ENCODE peak calls at places on chromosomes 16 and 17, in seven cellular contexts. Q is HFF-Myc, C is foreskin fibroblast, J is B cell, Y is A549, I is MCF 10A, X is H1. N is an unnamed sample.

GRCh38 chr16:85369741-85370528 is 243.2 kb upstream of the GSE1 start:
- DNase-seq in Q (no peak), C (peak), J (peak), Y (peak), I (peak), X (no peak), N (no peak)

GRCh38 chr16:50302472-50303005 is 36.2 kb downstream of the ADCY7 start:
- DNase-seq in Q (no peak), C (no peak), J (no peak), Y (no peak), I (no peak), X (no peak), N (no peak)

GRCh38 chr16:73527191-73527590 is 479.3 kb upstream of the ZFHX3 start:
- DNase-seq in Q (no peak), C (no peak), J (no peak), Y (peak), I (peak), X (no peak), N (no peak)

GRCh38 chr17:69246726-69247375 is 18.2 kb upstream of the ABCA10 start:
- DNase-seq in Q (peak), C (peak), J (no peak), Y (peak), I (peak), X (no peak), N (peak)

GRCh38 chr16:85234310-85235235 is 122.3 kb upstream of the CIBAR2 start:
- DNase-seq in Q (peak), C (peak), J (no peak), Y (peak), I (no peak), X (peak), N (no peak)

GRCh38 chr17:57311281-57312216 is 55.2 kb downstream of the MSI2 start:
- DNase-seq in Q (no peak), C (no peak), J (no peak), Y (no peak), I (peak), X (no peak), N (peak)

GRCh38 chr17:58577696-58578095 is 63.3 kb upstream of the MTMR4 start:
- DNase-seq in Q (peak), C (peak), J (peak), Y (peak), I (peak), X (no peak), N (no peak)

GRCh38 chr17:58358408-58359172 is 6.6 kb upstream of the SUPT4H1 start:
- DNase-seq in Q (no peak), C (no peak), J (no peak), Y (no peak), I (no peak), X (no peak), N (no peak)

GRCh38 chr17:78214016-78214705 is at the start of gene BIRC5:
- DNase-seq in Q (peak), C (peak), J (peak), Y (peak), I (peak), X (peak), N (no peak)

GRCh38 chr16:57720142-57720575 is 15.4 kb upstream of the KATNB1 start:
- DNase-seq in Q (peak), C (peak), J (no peak), Y (peak), I (peak), X (no peak), N (peak)

GRCh38 chr17:76408037-76408849 is 23.8 kb downstream of the SPHK1 start:
- DNase-seq in Q (no peak), C (peak), J (peak), Y (peak), I (peak), X (no peak), N (peak)

GRCh38 chr16:1466968-1467521 is 7.8 kb downstream of the CLCN7 start:
- DNase-seq in Q (no peak), C (peak), J (no peak), Y (peak), I (peak), X (no peak), N (no peak)

GRCh38 chr17:77375108-77375507 is 234.3 kb downstream of the SEC14L1 start:
- DNase-seq in Q (no peak), C (no peak), J (no peak), Y (no peak), I (no peak), X (no peak), N (no peak)

GRCh38 chr17:76982408-76983074 is 114.3 kb downstream of the MGAT5B start:
- DNase-seq in Q (no peak), C (no peak), J (no peak), Y (no peak), I (no peak), X (no peak), N (no peak)

GRCh38 chr16:58418601-58419000 is 26.3 kb downstream of the GINS3 start:
- DNase-seq in Q (no peak), C (peak), J (no peak), Y (no peak), I (peak), X (no peak), N (no peak)

GRCh38 chr16:73047221-73047535 is 750 bp downstream of the ZFHX3 start:
- DNase-seq in Q (no peak), C (peak), J (no peak), Y (no peak), I (no peak), X (no peak), N (no peak)

GRCh38 chr16:11977206-11978041 is 890 bp downstream of the SNX29 start:
- DNase-seq in Q (no peak), C (peak), J (no peak), Y (peak), I (peak), X (no peak), N (peak)

GRCh38 chr17:2900842-2901241 is 104.6 kb downstream of the RAP1GAP2 start:
- DNase-seq in Q (no peak), C (no peak), J (no peak), Y (no peak), I (no peak), X (no peak), N (no peak)

GRCh38 chr17:2899911-2900310 is 103.7 kb downstream of the RAP1GAP2 start:
- DNase-seq in Q (no peak), C (no peak), J (no peak), Y (no peak), I (no peak), X (no peak), N (no peak)

GRCh38 chr17:2902546-2902945 is 106.3 kb downstream of the RAP1GAP2 start:
- DNase-seq in Q (no peak), C (no peak), J (no peak), Y (no peak), I (no peak), X (no peak), N (no peak)

GRCh38 chr17:2903193-2903974 is 107.1 kb downstream of the RAP1GAP2 start:
- DNase-seq in Q (no peak), C (no peak), J (no peak), Y (no peak), I (no peak), X (no peak), N (no peak)

DNA sequence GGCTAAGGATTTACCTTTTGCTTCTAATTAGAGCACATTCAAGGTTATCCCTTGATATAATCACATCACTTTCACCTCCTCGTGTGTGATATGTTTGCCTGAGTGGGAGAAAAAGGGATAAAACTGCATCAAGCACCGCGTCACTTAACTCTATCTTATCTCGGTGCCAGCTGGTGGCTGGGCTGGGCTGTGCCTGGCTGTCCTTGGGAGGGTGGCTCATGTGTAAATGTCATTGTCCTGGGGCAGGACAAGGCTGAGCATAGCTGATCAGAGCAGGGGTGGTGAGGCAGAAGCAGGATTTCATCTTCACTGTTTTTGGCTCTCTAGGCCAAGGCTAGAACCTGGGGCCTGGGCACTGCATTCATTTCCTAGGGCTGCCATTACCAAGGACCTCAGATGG is 105.3 kb downstream of the RAP1GAP2 start:
- DNase-seq in Q (no peak), C (no peak), J (no peak), Y (no peak), I (no peak), X (no peak), N (no peak)
- TF ChIP-seq CTCF in Q (no peak), C (no peak), J (no peak), Y (no peak), I (no peak), X (no peak), N (no peak)

GRCh38 chr16:28040039-28040438 is 23.5 kb downstream of the GSG1L start:
- DNase-seq in Q (no peak), C (no peak), J (no peak), Y (no peak), I (no peak), X (no peak), N (no peak)
- TF ChIP-seq CTCF in Q (no peak), C (no peak), J (no peak), Y (no peak), I (no peak), X (no peak), N (no peak)

DNA sequence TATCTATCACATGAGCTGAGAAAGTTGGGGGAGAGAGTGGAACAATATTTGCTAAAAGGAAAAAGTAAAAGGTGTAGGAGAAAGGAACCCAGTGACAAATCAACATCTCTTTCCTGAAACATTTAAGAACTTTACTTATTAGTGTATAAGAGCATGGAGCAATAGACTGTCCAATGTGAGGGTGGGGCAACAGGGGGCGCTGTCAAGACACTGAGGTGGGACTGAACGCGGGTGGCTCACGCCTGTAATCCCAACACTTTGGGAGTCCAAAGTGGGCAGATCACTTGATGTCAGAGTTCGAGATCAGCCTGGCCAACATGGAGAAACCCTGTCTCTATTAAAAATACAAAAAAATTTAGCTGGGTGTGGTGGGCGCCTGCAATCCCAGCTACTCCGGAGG is 21.2 kb downstream of the PCTP start:
- DNase-seq in Q (no peak), C (no peak), J (no peak), Y (no peak), I (no peak), X (no peak), N (no peak)
- TF ChIP-seq CTCF in Q (no peak), C (no peak), J (no peak), Y (no peak), I (no peak), X (peak), N (no peak)

GRCh38 chr16:87702325-87702811 is 63.4 kb downstream of the KLHDC4 start:
- DNase-seq in Q (no peak), C (peak), J (peak), Y (no peak), I (no peak), X (no peak), N (no peak)
- TF ChIP-seq CTCF in Q (peak), C (peak), J (peak), Y (peak), I (peak), X (peak), N (peak)

GRCh38 chr17:71460943-71461342 is 659.9 kb upstream of the SOX9 start:
- DNase-seq in Q (no peak), C (peak), J (no peak), Y (peak), I (peak), X (no peak), N (no peak)
- TF ChIP-seq CTCF in Q (peak), C (peak), J (no peak), Y (peak), I (peak), X (no peak), N (peak)

GRCh38 chr16:81195907-81196534 is 42.5 kb upstream of the BCO1 start:
- DNase-seq in Q (no peak), C (peak), J (no peak), Y (no peak), I (no peak), X (no peak), N (no peak)

GRCh38 chr16:81201267-81201666 is 37.2 kb upstream of the BCO1 start:
- DNase-seq in Q (no peak), C (peak), J (no peak), Y (no peak), I (no peak), X (no peak), N (no peak)

GRCh38 chr16:81198635-81199034 is 39.9 kb upstream of the BCO1 start:
- DNase-seq in Q (no peak), C (peak), J (no peak), Y (peak), I (no peak), X (no peak), N (no peak)
- TF ChIP-seq CTCF in Q (peak), C (peak), J (no peak), Y (no peak), I (peak), X (peak), N (peak)

GRCh38 chr16:86432691-86433090 is 77.6 kb upstream of the FOXF1 start:
- DNase-seq in Q (no peak), C (no peak), J (no peak), Y (no peak), I (no peak), X (no peak), N (no peak)

GRCh38 chr16:86429663-86430062 is 80.7 kb upstream of the FOXF1 start:
- DNase-seq in Q (no peak), C (no peak), J (no peak), Y (no peak), I (no peak), X (no peak), N (no peak)

GRCh38 chr16:86431540-86431939 is 78.8 kb upstream of the FOXF1 start:
- DNase-seq in Q (no peak), C (no peak), J (no peak), Y (no peak), I (no peak), X (no peak), N (no peak)

GRCh38 chr16:86430814-86431213 is 79.5 kb upstream of the FOXF1 start:
- DNase-seq in Q (no peak), C (peak), J (no peak), Y (no peak), I (no peak), X (no peak), N (no peak)

DNA sequence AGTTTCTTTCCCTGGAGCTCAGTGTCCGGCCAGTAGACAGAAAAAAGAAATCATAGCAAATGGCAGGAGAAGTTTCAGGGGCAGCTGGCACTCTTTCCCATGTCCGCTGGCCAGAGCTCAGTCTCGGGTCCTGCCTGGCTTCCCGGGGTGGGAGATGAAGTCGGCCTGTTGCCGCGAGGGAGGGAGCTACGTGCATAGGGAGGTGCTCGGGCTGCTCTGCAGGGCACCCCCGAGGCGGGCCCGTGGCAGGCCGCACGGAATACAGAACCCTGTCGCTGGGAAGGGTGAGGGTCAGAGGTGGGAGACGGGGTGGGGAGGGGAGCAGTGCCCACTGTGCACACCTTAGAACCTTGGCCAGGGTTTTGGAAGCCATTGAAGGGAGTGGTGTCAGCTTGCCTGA is 78.3 kb upstream of the FOXF1 start:
- DNase-seq in Q (no peak), C (no peak), J (no peak), Y (no peak), I (no peak), X (no peak), N (no peak)
- TF ChIP-seq CTCF in Q (no peak), C (no peak), J (no peak), Y (no peak), I (no peak), X (no peak), N (no peak)

GRCh38 chr17:6701719-6702118 is 11.4 kb downstream of the SLC13A5 start:
- DNase-seq in Q (no peak), C (peak), J (peak), Y (peak), I (peak), X (peak), N (peak)
- TF ChIP-seq CTCF in Q (peak), C (peak), J (peak), Y (peak), I (peak), X (peak), N (peak)

N was measured in foreskin keratinocyte.